ENCODE peak calls at places on chromosomes 4 and X, in six cellular contexts. W, R, Q, H, G and M are unnamed samples.

GRCh38 chrX:55695227-55696018 is 22.1 kb upstream of the RRAGB start:
- DNase-seq in H (no peak), Q (no peak), W (no peak), G (no peak), R (no peak), M (no peak)

GRCh38 chr4:87527446-87528240 is 1.5 kb downstream of the SPARCL1 start:
- DNase-seq in H (no peak), Q (no peak), W (no peak), G (no peak), R (no peak), M (no peak)

GRCh38 chr4:116217781-116218180 is 867.6 kb downstream of the TRAM1L1 start:
- DNase-seq in G (no peak), W (no peak), H (peak), R (no peak), Q (no peak), M (no peak)

GRCh38 chr4:169851750-169852149 is 94.0 kb upstream of the HPF1 start:
- DNase-seq in W (no peak), H (no peak), Q (no peak), G (no peak), R (no peak), M (no peak)

GRCh38 chrX:134688839-134689238 is 30.6 kb upstream of the PLAC1 start:
- DNase-seq in R (no peak), Q (no peak), H (no peak), G (no peak), W (no peak), M (no peak)

GRCh38 chrX:118164138-118164537 is 47.5 kb upstream of the KLHL13 start:
- DNase-seq in H (no peak), G (no peak), R (no peak), Q (no peak), W (no peak), M (no peak)

GRCh38 chrX:152038798-152039197 is 64.3 kb upstream of the GABRE start:
- DNase-seq in W (no peak), G (no peak), R (no peak), Q (peak), H (no peak), M (no peak)

GRCh38 chrX:44874481-44875184 is 1.6 kb downstream of the KDM6A start:
- DNase-seq in G (no peak), R (peak), H (peak), Q (no peak), W (peak), M (peak)

GRCh38 chr4:187073820-187074219 is 350.2 kb upstream of the FAT1 start:
- DNase-seq in H (no peak), Q (no peak), R (no peak), G (no peak), W (no peak), M (no peak)

GRCh38 chr4:153852501-153852900 is 63.6 kb upstream of the SFRP2 start:
- DNase-seq in G (no peak), H (no peak), R (no peak), Q (no peak), W (no peak), M (no peak)

GRCh38 chr4:140756292-140757219 is at the start of gene TBC1D9:
- DNase-seq in Q (peak), G (peak), R (no peak), W (peak), H (peak), M (peak)
- TF ChIP-seq CTCF in Q (peak), G (no peak), R (no peak), W (peak), H (peak), M (no peak)

GRCh38 chr4:69092980-69093568 is 3.2 kb upstream of the UGT2B7 start:
- DNase-seq in W (no peak), R (no peak), Q (no peak), H (no peak), G (no peak), M (no peak)

GRCh38 chr4:69093681-69094080 is 2.6 kb upstream of the UGT2B7 start:
- DNase-seq in G (no peak), H (no peak), R (no peak), Q (no peak), W (no peak), M (no peak)

GRCh38 chr4:69096810-69097209 is 536 bp downstream of the UGT2B7 start:
- DNase-seq in H (no peak), W (no peak), G (no peak), Q (no peak), R (no peak), M (no peak)

GRCh38 chr4:69096111-69096656 is at the start of gene UGT2B7:
- DNase-seq in G (no peak), W (no peak), R (no peak), H (peak), Q (peak), M (no peak)

GRCh38 chr4:69095301-69095731 is 958 bp upstream of the UGT2B7 start:
- DNase-seq in W (peak), G (no peak), H (peak), R (no peak), Q (peak), M (peak)
- TF ChIP-seq MYC in W (no peak), G (no peak), H (no peak), R (no peak), Q (no peak), M (no peak)

GRCh38 chr4:152535903-152536544 is at the start of gene FBXW7:
- DNase-seq in G (peak), Q (peak), H (peak), W (peak), R (peak), M (peak)
- TF ChIP-seq POLR2A in G (peak), Q (peak), H (peak), W (peak), R (peak), M (peak)

GRCh38 chrX:70552174-70552704 is 107.6 kb downstream of the DLG3 start:
- DNase-seq in H (no peak), Q (no peak), W (no peak), R (no peak), G (no peak), M (peak)

GRCh38 chrX:70554948-70555347 is 110.3 kb downstream of the DLG3 start:
- DNase-seq in R (no peak), W (no peak), G (no peak), H (no peak), Q (no peak), M (no peak)

GRCh38 chrX:70554523-70554922 is 109.9 kb downstream of the DLG3 start:
- DNase-seq in Q (no peak), R (no peak), H (no peak), W (no peak), G (no peak), M (no peak)

GRCh38 chrX:70553516-70553915 is 108.9 kb downstream of the DLG3 start:
- DNase-seq in H (no peak), R (no peak), G (no peak), W (no peak), Q (peak), M (no peak)

GRCh38 chrX:70554081-70554480 is 109.4 kb downstream of the DLG3 start:
- DNase-seq in H (peak), W (peak), G (no peak), Q (peak), R (peak), M (peak)
- TF ChIP-seq CTCF in H (no peak), W (peak), G (peak), Q (peak), R (no peak), M (no peak)

GRCh38 chrX:56804867-56805266 is 75.8 kb downstream of the NBDY start:
- DNase-seq in H (no peak), G (no peak), R (no peak), Q (no peak), W (no peak), M (no peak)

GRCh38 chrX:56803849-56804681 is 75.0 kb downstream of the NBDY start:
- DNase-seq in W (no peak), Q (no peak), H (no peak), G (no peak), R (no peak), M (no peak)

GRCh38 chrX:56805399-56805798 is 76.4 kb downstream of the NBDY start:
- DNase-seq in R (no peak), H (no peak), Q (no peak), W (no peak), G (no peak), M (no peak)

GRCh38 chrX:56802428-56802827 is 73.4 kb downstream of the NBDY start:
- DNase-seq in G (no peak), R (no peak), W (no peak), Q (no peak), H (no peak), M (no peak)

GRCh38 chrX:56802921-56803848 is 74.1 kb downstream of the NBDY start:
- DNase-seq in R (peak), W (no peak), G (peak), H (peak), Q (peak), M (peak)
- TF ChIP-seq MYC in R (no peak), W (no peak), G (no peak), H (no peak), Q (no peak), M (no peak)

GRCh38 chr4:147620315-147620714 is 3.1 kb downstream of the TMEM184C start:
- DNase-seq in G (no peak), Q (no peak), W (no peak), H (no peak), R (no peak), M (peak)

GRCh38 chr4:147617841-147618421 is 734 bp downstream of the TMEM184C start:
- DNase-seq in R (no peak), H (no peak), W (peak), G (peak), Q (no peak), M (no peak)

GRCh38 chr4:147616849-147617172 is 386 bp upstream of the TMEM184C start:
- DNase-seq in R (no peak), H (no peak), G (no peak), W (no peak), Q (no peak), M (no peak)

DNA sequence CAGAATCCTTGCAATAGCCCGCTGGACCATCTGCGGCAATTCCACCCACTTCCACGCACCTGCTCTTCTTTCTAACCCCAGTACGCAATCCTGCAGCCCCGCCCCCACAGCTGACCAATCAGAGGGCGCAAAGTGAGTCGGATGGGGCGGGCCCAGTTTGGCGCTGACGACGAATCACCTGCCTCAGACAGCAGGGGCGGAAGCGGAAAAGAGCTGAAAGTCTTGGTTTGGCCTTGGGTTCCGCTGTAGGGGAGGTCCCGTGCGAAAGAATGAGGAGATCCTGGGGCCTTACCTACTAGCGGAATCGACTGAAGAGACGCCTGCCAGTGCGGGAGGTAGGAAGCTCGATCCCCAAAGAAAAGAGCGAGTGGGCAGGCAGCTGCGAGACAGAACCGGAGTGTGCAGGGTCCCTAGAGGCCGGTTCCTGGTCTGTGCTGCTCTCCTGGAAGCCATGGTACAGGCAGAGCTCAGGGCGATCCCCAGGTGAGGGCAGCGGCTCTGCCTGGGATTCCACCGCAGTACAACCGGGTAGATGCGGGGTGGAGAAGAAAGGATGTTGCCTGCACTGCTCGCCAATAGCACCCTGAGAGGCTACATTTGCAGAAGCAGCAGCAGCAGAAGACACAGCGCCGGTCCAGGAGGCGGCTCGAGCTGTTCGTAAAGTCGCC is at the start of gene TMEM184C:
- DNase-seq in R (peak), Q (peak), W (peak), G (peak), H (peak), M (peak)
- TF ChIP-seq POLR2A in R (peak), Q (peak), W (peak), G (peak), H (peak), M (peak)

GRCh38 chr4:37666625-37667071 is 19.5 kb downstream of the RELL1 start:
- DNase-seq in W (peak), G (no peak), R (no peak), H (peak), Q (peak), M (peak)
- TF ChIP-seq CTCF in W (no peak), G (no peak), R (no peak), H (peak), Q (no peak), M (no peak)